ENCODE peak calls at places on chromosomes 12 and 14, in seven cellular contexts. H, Q, M, P, E, O and W are unnamed samples.

GRCh38 chr12:107593713-107594381 is 91.8 kb upstream of the PWP1 start:
- DNase-seq in H (peak), Q (no peak), M (no peak), P (no peak), E (peak), O (no peak), W (peak)

GRCh38 chr14:54672688-54673087 is 105.8 kb downstream of the SAMD4A start:
- DNase-seq in H (no peak), Q (no peak), M (no peak), P (no peak), E (no peak), O (no peak), W (no peak)

GRCh38 chr14:26088260-26088659 is 509.6 kb downstream of the NOVA1 start:
- DNase-seq in H (no peak), Q (no peak), M (no peak), P (no peak), E (no peak), O (no peak), W (no peak)

GRCh38 chr14:101966742-101967141 is 2.4 kb downstream of the DYNC1H1 start:
- DNase-seq in H (no peak), Q (no peak), M (no peak), P (no peak), E (peak), O (no peak), W (no peak)

GRCh38 chr12:57476162-57476992 is 3.3 kb downstream of the ARHGAP9 start:
- DNase-seq in H (no peak), Q (peak), M (no peak), P (peak), E (no peak), O (no peak), W (peak)

GRCh38 chr14:23125933-23126524 is 7.0 kb upstream of the CEBPE start:
- DNase-seq in H (no peak), Q (no peak), M (no peak), P (no peak), E (no peak), O (no peak), W (no peak)

GRCh38 chr14:84622357-84622756 is 907.6 kb upstream of the FLRT2 start:
- DNase-seq in H (no peak), Q (no peak), M (no peak), P (no peak), E (no peak), O (no peak), W (no peak)

GRCh38 chr14:54881235-54881760 is 21.3 kb downstream of the GCH1 start:
- DNase-seq in H (no peak), Q (no peak), M (no peak), P (no peak), E (no peak), O (peak), W (peak)

GRCh38 chr14:52402812-52403526 is 88.9 kb downstream of the PTGER2 start:
- DNase-seq in H (no peak), Q (peak), M (no peak), P (no peak), E (peak), O (no peak), W (no peak)

GRCh38 chr12:42696424-42697149 is 107.0 kb upstream of the PRICKLE1 start:
- DNase-seq in H (no peak), Q (peak), M (peak), P (no peak), E (no peak), O (peak), W (no peak)

GRCh38 chr14:61553730-61554641 is 141.3 kb upstream of the HIF1A start:
- DNase-seq in H (no peak), Q (no peak), M (peak), P (peak), E (peak), O (peak), W (no peak)

GRCh38 chr12:27821259-27821973 is 41.4 kb upstream of the MANSC4 start:
- DNase-seq in H (no peak), Q (peak), M (peak), P (peak), E (peak), O (peak), W (peak)

GRCh38 chr14:100532916-100533630 is 54.1 kb downstream of the BEGAIN start:
- DNase-seq in H (peak), Q (no peak), M (peak), P (no peak), E (no peak), O (peak), W (peak)

GRCh38 chr14:56992332-56992820 is 182.1 kb upstream of the OTX2 start:
- DNase-seq in H (no peak), Q (no peak), M (no peak), P (no peak), E (no peak), O (no peak), W (no peak)

GRCh38 chr12:50354908-50355307 is 41.5 kb downstream of the FAM186A start:
- DNase-seq in H (no peak), Q (no peak), M (no peak), P (no peak), E (no peak), O (no peak), W (no peak)

GRCh38 chr12:88362439-88362838 is 217.8 kb downstream of the KITLG start:
- DNase-seq in H (no peak), Q (no peak), M (no peak), P (no peak), E (peak), O (peak), W (no peak)

GRCh38 chr14:99891900-99892299 is 98.7 kb downstream of the EML1 start:
- DNase-seq in H (no peak), Q (no peak), M (no peak), P (no peak), E (no peak), O (no peak), W (no peak)

GRCh38 chr14:38481939-38482678 is 226.2 kb upstream of the CLEC14A start:
- DNase-seq in H (no peak), Q (no peak), M (no peak), P (no peak), E (peak), O (peak), W (no peak)

GRCh38 chr14:43003845-43004244 is 1397.2 kb downstream of the LRFN5 start:
- DNase-seq in H (no peak), Q (no peak), M (no peak), P (no peak), E (no peak), O (no peak), W (peak)

GRCh38 chr12:91877022-91877421 is 268.6 kb downstream of the BTG1 start:
- DNase-seq in H (peak), Q (peak), M (peak), P (no peak), E (no peak), O (no peak), W (peak)

GRCh38 chr14:88037270-88037669 is 32.3 kb downstream of the GPR65 start:
- DNase-seq in H (no peak), Q (no peak), M (no peak), P (no peak), E (no peak), O (no peak), W (no peak)

GRCh38 chr12:8692573-8692972 is 5.2 kb upstream of the RIMKLB start:
- DNase-seq in H (no peak), Q (peak), M (peak), P (no peak), E (no peak), O (peak), W (peak)

GRCh38 chr12:131959137-131959536 is 9.4 kb downstream of the EP400 start:
- DNase-seq in H (no peak), Q (no peak), M (no peak), P (no peak), E (no peak), O (no peak), W (no peak)

GRCh38 chr14:91904483-91904882 is 37.1 kb upstream of the TC2N start:
- DNase-seq in H (peak), Q (no peak), M (no peak), P (no peak), E (no peak), O (no peak), W (no peak)

GRCh38 chr14:100170880-100171279 is 11.4 kb upstream of the DEGS2 start:
- DNase-seq in H (no peak), Q (no peak), M (no peak), P (no peak), E (no peak), O (no peak), W (no peak)

GRCh38 chr14:50719911-50720759 is 52.0 kb upstream of the SAV1 start:
- DNase-seq in H (no peak), Q (no peak), M (no peak), P (no peak), E (no peak), O (no peak), W (no peak)

GRCh38 chr14:58133739-58134138 is 18.3 kb downstream of the ARMH4 start:
- DNase-seq in H (no peak), Q (no peak), M (no peak), P (no peak), E (peak), O (peak), W (no peak)

GRCh38 chr12:30694412-30694955 is 1.2 kb downstream of the IPO8 start:
- DNase-seq in H (no peak), Q (no peak), M (no peak), P (no peak), E (peak), O (no peak), W (peak)

GRCh38 chr14:37901978-37902377 is 305.7 kb upstream of the SSTR1 start:
- DNase-seq in H (no peak), Q (no peak), M (peak), P (no peak), E (no peak), O (peak), W (no peak)

GRCh38 chr12:118611295-118611694 is 234.9 kb downstream of the SUDS3 start:
- DNase-seq in H (no peak), Q (no peak), M (no peak), P (no peak), E (peak), O (no peak), W (no peak)

GRCh38 chr12:121009744-121010143 is 6.5 kb downstream of the C12orf43 start:
- DNase-seq in H (no peak), Q (peak), M (no peak), P (peak), E (peak), O (no peak), W (peak)

GRCh38 chr12:124507188-124508109 is 60.0 kb downstream of the NCOR2 start:
- DNase-seq in H (no peak), Q (no peak), M (no peak), P (no peak), E (no peak), O (peak), W (no peak)

GRCh38 chr12:110688446-110689001 is 391 bp downstream of the HVCN1 start:
- DNase-seq in H (no peak), Q (no peak), M (no peak), P (no peak), E (no peak), O (peak), W (no peak)

GRCh38 chr14:89201645-89202044 is 215.4 kb downstream of the FOXN3 start:
- DNase-seq in H (no peak), Q (no peak), M (no peak), P (no peak), E (no peak), O (no peak), W (no peak)